ENCODE peak calls at places on chromosomes 3 and 15, in six cellular contexts. V, R, H, Q, C and F are unnamed samples.

GRCh38 chr3:119304201-119304713 is 10.1 kb downstream of the ARHGAP31 start:
- DNase-seq in V (no peak), R (no peak), H (peak), Q (no peak), C (no peak), F (no peak)

GRCh38 chr15:34804113-34804512 is 8.8 kb upstream of the ACTC1 start:
- DNase-seq in V (no peak), R (no peak), H (no peak), Q (no peak), C (no peak), F (no peak)

GRCh38 chr15:39919740-39920509 is at the start of gene GPR176:
- DNase-seq in V (peak), R (peak), H (no peak), Q (peak), C (no peak), F (peak)

GRCh38 chr15:33547876-33548275 is 237.1 kb downstream of the RYR3 start:
- DNase-seq in V (peak), R (no peak), H (no peak), Q (peak), C (no peak), F (peak)

GRCh38 chr3:119148493-119149180 is 2.7 kb downstream of the TEX55 start:
- DNase-seq in V (no peak), R (no peak), H (no peak), Q (no peak), C (no peak), F (no peak)

GRCh38 chr3:187012609-187013051 is 82.3 kb downstream of the ST6GAL1 start:
- DNase-seq in V (peak), R (no peak), H (no peak), Q (peak), C (no peak), F (no peak)

GRCh38 chr3:135641771-135642170 is 323.8 kb upstream of the PPP2R3A start:
- DNase-seq in V (no peak), R (no peak), H (no peak), Q (no peak), C (no peak), F (no peak)

GRCh38 chr3:116939550-116939949 is 230.0 kb downstream of the TUSC7 start:
- DNase-seq in V (no peak), R (peak), H (no peak), Q (no peak), C (no peak), F (no peak)

GRCh38 chr15:27545494-27546255 is 553.4 kb downstream of the OCA2 start:
- DNase-seq in V (no peak), R (no peak), H (peak), Q (no peak), C (no peak), F (no peak)

GRCh38 chr15:57500979-57501576 is 90.6 kb upstream of the MYZAP start:
- DNase-seq in V (no peak), R (no peak), H (no peak), Q (no peak), C (no peak), F (no peak)

GRCh38 chr3:171933441-171933840 is 90.3 kb downstream of the TMEM212 start:
- DNase-seq in V (no peak), R (no peak), H (no peak), Q (no peak), C (no peak), F (no peak)

GRCh38 chr15:66702770-66703539 is 919 bp downstream of the SMAD6 start:
- DNase-seq in V (no peak), R (no peak), H (no peak), Q (no peak), C (peak), F (peak)

GRCh38 chr15:25056484-25057429 is 102.0 kb downstream of the SNRPN start:
- DNase-seq in V (peak), R (peak), H (no peak), Q (no peak), C (peak), F (no peak)

GRCh38 chr3:111541911-111542483 is at the start of gene CD96:
- DNase-seq in V (no peak), R (peak), H (no peak), Q (no peak), C (peak), F (no peak)

GRCh38 chr15:83430436-83430835 is 16.7 kb upstream of the SH3GL3 start:
- DNase-seq in V (no peak), R (no peak), H (no peak), Q (no peak), C (no peak), F (no peak)

GRCh38 chr15:73522011-73522410 is 79.0 kb downstream of the REC114 start:
- DNase-seq in V (no peak), R (no peak), H (no peak), Q (no peak), C (no peak), F (no peak)

GRCh38 chr3:149501524-149501923 is 27.0 kb downstream of the TM4SF4 start:
- DNase-seq in V (no peak), R (no peak), H (no peak), Q (peak), C (no peak), F (no peak)

GRCh38 chr15:88604972-88605506 is 16.1 kb upstream of the AEN start:
- DNase-seq in V (no peak), R (no peak), H (no peak), Q (no peak), C (no peak), F (no peak)

GRCh38 chr3:24287728-24288450 is 206.8 kb downstream of the THRB start:
- DNase-seq in V (peak), R (no peak), H (no peak), Q (peak), C (peak), F (no peak)

GRCh38 chr3:50436063-50436674 is 67.3 kb downstream of the CACNA2D2 start:
- DNase-seq in V (peak), R (peak), H (no peak), Q (peak), C (peak), F (peak)

GRCh38 chr3:20185364-20185732 is 658 bp downstream of the SGO1 start:
- DNase-seq in V (no peak), R (peak), H (no peak), Q (no peak), C (no peak), F (peak)

GRCh38 chr3:93991286-93992030 is 11.5 kb downstream of the ARL13B start:
- DNase-seq in V (no peak), R (no peak), H (no peak), Q (no peak), C (no peak), F (no peak)

GRCh38 chr3:93988764-93989163 is 8.8 kb downstream of the ARL13B start:
- DNase-seq in V (no peak), R (no peak), H (no peak), Q (no peak), C (no peak), F (no peak)

GRCh38 chr3:93989241-93989640 is 9.3 kb downstream of the ARL13B start:
- DNase-seq in V (no peak), R (no peak), H (no peak), Q (no peak), C (no peak), F (no peak)

GRCh38 chr3:93984618-93985017 is 4.7 kb downstream of the ARL13B start:
- DNase-seq in V (no peak), R (no peak), H (no peak), Q (no peak), C (no peak), F (no peak)

GRCh38 chr3:93988283-93988682 is 8.3 kb downstream of the ARL13B start:
- DNase-seq in V (no peak), R (no peak), H (no peak), Q (no peak), C (no peak), F (no peak)
- H3K4me3 ChIP-seq in V (no peak), R (no peak), H (no peak), Q (no peak), C (no peak), F (no peak)

DNA sequence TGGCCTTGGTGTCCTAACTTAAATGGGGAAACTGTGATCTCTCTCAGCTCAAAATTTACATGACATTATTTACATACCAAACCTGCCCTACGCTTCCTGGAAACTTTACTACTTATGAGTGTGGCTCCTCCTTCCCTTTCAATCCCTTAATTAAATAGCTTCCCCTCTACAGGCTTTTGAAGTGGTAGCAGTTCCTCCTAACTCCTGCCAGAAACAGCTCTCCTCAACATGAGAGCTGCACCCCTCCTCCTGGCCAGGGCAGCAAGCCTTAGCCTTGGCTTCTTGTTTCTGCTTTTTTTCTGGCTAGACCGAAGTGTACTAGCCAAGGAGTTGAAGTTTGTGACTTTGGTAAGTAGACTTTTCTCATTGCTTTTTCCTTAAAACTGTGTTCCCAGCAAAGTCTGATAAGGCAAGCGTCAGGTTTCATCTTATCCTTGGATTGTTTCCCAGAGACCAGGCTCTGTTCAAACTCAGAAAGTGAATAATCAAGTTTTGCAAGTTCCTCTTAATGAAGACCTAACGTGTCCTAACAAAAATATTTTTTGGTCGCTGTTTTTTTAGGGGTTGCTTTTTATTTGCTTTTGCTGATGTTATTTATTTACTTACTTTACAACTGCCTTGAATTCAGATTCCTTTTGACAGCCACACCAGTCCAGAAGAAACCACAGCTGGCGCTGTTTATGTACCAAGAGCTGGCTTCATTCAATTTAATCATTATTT is at the start of gene ACP3:
- DNase-seq in V (peak), R (peak), H (no peak), Q (peak), C (peak), F (peak)
- H3K4me3 ChIP-seq in V (no peak), R (peak), H (peak), Q (no peak), C (peak), F (no peak)

GRCh38 chr3:184143327-184143726 is 8.2 kb downstream of the EIF2B5 start:
- DNase-seq in V (no peak), R (no peak), H (no peak), Q (no peak), C (no peak), F (no peak)

GRCh38 chr3:184145881-184146280 is 9.3 kb upstream of the DVL3 start:
- DNase-seq in V (no peak), R (no peak), H (no peak), Q (no peak), C (no peak), F (peak)

GRCh38 chr3:184142199-184142598 is 7.0 kb downstream of the EIF2B5 start:
- DNase-seq in V (no peak), R (no peak), H (no peak), Q (no peak), C (no peak), F (no peak)

GRCh38 chr3:184145120-184145524 is 10.0 kb downstream of the EIF2B5 start:
- DNase-seq in V (peak), R (peak), H (no peak), Q (no peak), C (peak), F (peak)

GRCh38 chr3:184144505-184144904 is 9.3 kb downstream of the EIF2B5 start:
- DNase-seq in V (no peak), R (no peak), H (no peak), Q (no peak), C (no peak), F (no peak)
- H3K4me3 ChIP-seq in V (no peak), R (no peak), H (no peak), Q (no peak), C (no peak), F (no peak)

DNA sequence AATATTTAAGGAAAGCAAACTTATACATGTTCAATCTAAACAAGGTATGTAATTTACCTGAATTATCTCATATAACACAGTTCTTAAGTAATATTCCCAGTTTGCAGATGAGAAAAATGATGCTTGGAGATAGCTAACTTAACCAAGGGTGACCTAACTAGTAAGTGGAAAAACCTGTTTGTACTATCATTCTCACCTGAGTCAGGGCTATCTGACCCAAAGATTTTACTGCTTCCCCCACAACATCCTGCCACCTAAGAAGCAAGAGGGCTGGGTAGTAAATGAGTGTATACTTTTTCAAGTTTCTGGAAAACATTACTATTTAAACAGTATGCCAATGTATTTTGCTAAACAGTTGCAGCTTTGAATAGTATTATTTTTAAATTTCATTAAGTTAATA is 10.6 kb downstream of the TP63 start:
- DNase-seq in V (no peak), R (no peak), H (no peak), Q (no peak), C (no peak), F (no peak)
- H3K4me3 ChIP-seq in V (no peak), R (no peak), H (no peak), Q (no peak), C (no peak), F (no peak)